ENCODE peak calls at places on chromosomes 6 and 20, in seven cellular contexts. E is IMR-90, F is H9, N is neuronal stem cell, G is H1, A is mesendoderm, Q is mesenchymal stem cell. K is an unnamed sample.

GRCh38 chr6:25497383-25497782 is 154.6 kb upstream of the SCGN start:
- DNase-seq in E (no peak), F (no peak), N (no peak), G (no peak), A (no peak), Q (no peak), K (no peak)

GRCh38 chr6:151998784-151999183 is 191.3 kb downstream of the ESR1 start:
- DNase-seq in E (no peak), F (no peak), N (no peak), G (no peak), A (no peak), Q (no peak), K (no peak)

GRCh38 chr20:60206259-60206658 is 248.0 kb downstream of the CDH26 start:
- DNase-seq in E (peak; percentile 49), F (peak; percentile 76), N (no peak), G (no peak), A (peak; percentile 88), Q (peak; percentile 3), K (no peak)

GRCh38 chr20:49210101-49210749 is 9.0 kb upstream of the DDX27 start:
- DNase-seq in E (no peak), F (no peak), N (no peak), G (no peak), A (peak; percentile 25), Q (no peak), K (no peak)

GRCh38 chr6:24844061-24844460 is 45.3 kb upstream of the ARMH2 start:
- DNase-seq in E (no peak), F (no peak), N (no peak), G (no peak), A (no peak), Q (no peak), K (no peak)

GRCh38 chr20:41411458-41411857 is 44.8 kb upstream of the EMILIN3 start:
- DNase-seq in E (peak; percentile 28), F (no peak), N (no peak), G (no peak), A (no peak), Q (peak; percentile 30), K (peak; percentile 79)

GRCh38 chr6:35318200-35318844 is 20.7 kb downstream of the DEF6 start:
- DNase-seq in E (peak; percentile 72), F (peak; percentile 96), N (peak; percentile 90), G (peak; percentile 87), A (peak; percentile 96), Q (peak; percentile 79), K (peak; percentile 87)

GRCh38 chr6:150301871-150302800 is 66.7 kb upstream of the IYD start:
- DNase-seq in E (peak; percentile 58), F (no peak), N (no peak), G (no peak), A (no peak), Q (peak; percentile 56), K (peak; percentile 28)

GRCh38 chr6:18307006-18307405 is 42.7 kb upstream of the DEK start:
- DNase-seq in E (peak; percentile 48), F (peak; percentile 31), N (no peak), G (no peak), A (peak; percentile 91), Q (peak; percentile 34), K (no peak)

GRCh38 chr6:90044833-90045337 is 150.6 kb downstream of the GJA10 start:
- DNase-seq in E (peak; percentile 88), F (no peak), N (no peak), G (no peak), A (peak; percentile 15), Q (peak; percentile 53), K (peak; percentile 7)

GRCh38 chr20:33576432-33576883 is 85.7 kb upstream of the C20orf144 start:
- DNase-seq in E (peak; percentile 5), F (no peak), N (no peak), G (no peak), A (no peak), Q (no peak), K (no peak)

GRCh38 chr6:62345962-62346689 is 60.1 kb upstream of the KHDRBS2 start:
- DNase-seq in E (no peak), F (no peak), N (no peak), G (no peak), A (no peak), Q (no peak), K (no peak)

GRCh38 chr6:106702451-106703110 is 73.2 kb downstream of the QRSL1 start:
- DNase-seq in E (no peak), F (no peak), N (no peak), G (no peak), A (no peak), Q (no peak), K (no peak)

GRCh38 chr20:37781626-37782025 is 87.8 kb downstream of the CTNNBL1 start:
- DNase-seq in E (peak; percentile 12), F (no peak), N (no peak), G (no peak), A (no peak), Q (peak; percentile 10), K (no peak)

GRCh38 chr6:110875548-110876169 is 1.1 kb downstream of the AMD1 start:
- DNase-seq in E (no peak), F (no peak), N (no peak), G (no peak), A (peak; percentile 65), Q (no peak), K (peak; percentile 83)

GRCh38 chr20:53370345-53370961 is 223.2 kb downstream of the ZNF217 start:
- DNase-seq in E (no peak), F (no peak), N (no peak), G (no peak), A (no peak), Q (no peak), K (no peak)

GRCh38 chr6:104750449-104750848 is 109.3 kb downstream of the HACE1 start:
- DNase-seq in E (no peak), F (no peak), N (no peak), G (no peak), A (no peak), Q (no peak), K (no peak)

GRCh38 chr6:41315943-41316342 is 19.5 kb upstream of the NCR2 start:
- DNase-seq in E (no peak), F (no peak), N (no peak), G (no peak), A (no peak), Q (no peak), K (no peak)

GRCh38 chr20:47885909-47886453 is 100.7 kb upstream of the SULF2 start:
- DNase-seq in E (no peak), F (no peak), N (no peak), G (no peak), A (no peak), Q (no peak), K (no peak)

GRCh38 chr6:112683926-112684325 is 336.8 kb downstream of the RFPL4B start:
- DNase-seq in E (peak; percentile 95), F (no peak), N (no peak), G (no peak), A (no peak), Q (peak; percentile 71), K (no peak)

GRCh38 chr20:54668271-54669053 is 193.1 kb downstream of the DOK5 start:
- DNase-seq in E (peak; percentile 5), F (peak; percentile 48), N (no peak), G (no peak), A (peak; percentile 47), Q (no peak), K (peak; percentile 55)

GRCh38 chr6:147058786-147059434 is 145.3 kb upstream of the STXBP5 start:
- DNase-seq in E (peak; percentile 6), F (no peak), N (no peak), G (no peak), A (no peak), Q (no peak), K (peak; percentile 79)

GRCh38 chr6:63351995-63352586 is 32.3 kb upstream of the LGSN start:
- DNase-seq in E (peak; percentile 73), F (no peak), N (no peak), G (no peak), A (no peak), Q (peak; percentile 65), K (no peak)

GRCh38 chr6:143270026-143270425 is 180.5 kb downstream of the ADAT2 start:
- DNase-seq in E (peak; percentile 74), F (no peak), N (no peak), G (no peak), A (no peak), Q (peak; percentile 61), K (no peak)

GRCh38 chr20:38137441-38138037 is 27.5 kb downstream of the TGM2 start:
- DNase-seq in E (no peak), F (no peak), N (no peak), G (no peak), A (no peak), Q (no peak), K (no peak)

GRCh38 chr20:40883097-40883496 is 145.5 kb upstream of the TOP1 start:
- DNase-seq in E (no peak), F (no peak), N (no peak), G (no peak), A (no peak), Q (no peak), K (no peak)

GRCh38 chr20:26208296-26209091 is 511.8 kb upstream of the ZNF337 start:
- DNase-seq in E (no peak), F (peak; percentile 59), N (peak; percentile 45), G (peak; percentile 17), A (peak; percentile 74), Q (peak; percentile 5), K (no peak)

GRCh38 chr6:137911675-137912158 is 44.7 kb downstream of the TNFAIP3 start:
- DNase-seq in E (no peak), F (no peak), N (no peak), G (no peak), A (no peak), Q (no peak), K (no peak)
- H3K9ac ChIP-seq in E (no peak overlapping the region), F (no peak overlapping the region), N (no peak overlapping the region), G (no peak overlapping the region), A (no peak overlapping the region), Q (no peak overlapping the region), K (no peak overlapping the region)

GRCh38 chr6:125789576-125790402 is 971 bp upstream of the NCOA7 start:
- DNase-seq in E (peak; percentile 44), F (peak; percentile 59), N (peak; percentile 8), G (no peak), A (peak; percentile 72), Q (peak; percentile 75), K (peak; percentile 55)
- H3K18ac ChIP-seq in E (peak overlapping the region; percentile 79), F (peak overlapping the region; percentile 43), N (peak overlapping the region; percentile 99), G (peak overlapping the region; percentile 95), A (no peak overlapping the region), Q (peak overlapping the region; percentile 95), K (peak overlapping the region; percentile 94)

GRCh38 chr20:44497761-44498160 is 22.1 kb downstream of the TTPAL start:
- DNase-seq in E (no peak), F (no peak), N (no peak), G (no peak), A (no peak), Q (no peak), K (no peak)
- H3K9ac ChIP-seq in E (no peak overlapping the region), F (no peak overlapping the region), N (no peak overlapping the region), G (no peak overlapping the region), A (no peak overlapping the region), Q (peak overlapping the region; percentile 75), K (no peak overlapping the region)

GRCh38 chr6:96789871-96790270 is 47.4 kb downstream of the GPR63 start:
- DNase-seq in E (no peak), F (no peak), N (no peak), G (no peak), A (no peak), Q (no peak), K (no peak)

GRCh38 chr6:96792791-96793190 is 44.5 kb downstream of the GPR63 start:
- DNase-seq in E (no peak), F (no peak), N (no peak), G (no peak), A (no peak), Q (no peak), K (no peak)

GRCh38 chr6:96795481-96795880 is 41.8 kb downstream of the GPR63 start:
- DNase-seq in E (no peak), F (no peak), N (peak; percentile 14), G (no peak), A (no peak), Q (no peak), K (no peak)

GRCh38 chr6:96794980-96795379 is 42.3 kb downstream of the GPR63 start:
- DNase-seq in E (peak; percentile 40), F (no peak), N (no peak), G (no peak), A (no peak), Q (peak; percentile 66), K (peak; percentile 18)
- H3K18ac ChIP-seq in E (peak overlapping the region; percentile 65), F (no peak overlapping the region), N (no peak overlapping the region), G (no peak overlapping the region), A (no peak overlapping the region), Q (no peak overlapping the region), K (no peak overlapping the region)

K was measured in trophoblast cell.